ENCODE peak calls at places on chromosomes 2 and 18, in five cellular contexts. D is T1000, E is B cell, P is Right ventricle myocardium inferior, J is left ventricle myocardium inferior. G is an unnamed sample.

GRCh38 chr2:44087037-44087713 is 81.5 kb upstream of the PPM1B start:
- DNase-seq in D (peak; percentile 70), E (peak; percentile 82), P (peak; percentile 96), J (peak; percentile 84), G (peak; percentile 79)

GRCh38 chr18:1498216-1498615 is 593.5 kb downstream of the ADCYAP1 start:
- DNase-seq in D (no peak), E (no peak), P (no peak), J (no peak), G (no peak)

GRCh38 chr2:172307800-172308199 is 119.6 kb upstream of the ITGA6 start:
- DNase-seq in D (no peak), E (no peak), P (no peak), J (peak; percentile 36), G (no peak)

GRCh38 chr2:209663149-209663548 is 108.5 kb upstream of the UNC80 start:
- DNase-seq in D (peak; percentile 8), E (no peak), P (no peak), J (no peak), G (no peak)

GRCh38 chr2:73972846-73973245 is 11.9 kb upstream of the TET3 start:
- DNase-seq in D (no peak), E (no peak), P (no peak), J (no peak), G (no peak)

GRCh38 chr2:195498176-195498575 is 158.8 kb upstream of the SLC39A10 start:
- DNase-seq in D (no peak), E (peak; percentile 73), P (no peak), J (no peak), G (no peak)

GRCh38 chr18:45252474-45252873 is 362.8 kb upstream of the SLC14A2 start:
- DNase-seq in D (no peak), E (no peak), P (no peak), J (no peak), G (no peak)

GRCh38 chr2:109379507-109379906 is 234.3 kb downstream of the SEPTIN10 start:
- DNase-seq in D (no peak), E (peak; percentile 37), P (no peak), J (no peak), G (no peak)

GRCh38 chr2:236485519-236485918 is 84.1 kb upstream of the ACKR3 start:
- DNase-seq in D (no peak), E (no peak), P (no peak), J (no peak), G (no peak)

GRCh38 chr2:98027535-98027934 is 31.8 kb upstream of the TMEM131 start:
- DNase-seq in D (no peak), E (peak; percentile 62), P (no peak), J (no peak), G (no peak)

GRCh38 chr18:35241523-35241804 is 630 bp downstream of the ZNF397 start:
- DNase-seq in D (no peak), E (no peak), P (no peak), J (no peak), G (no peak)

GRCh38 chr2:143878131-143878530 is 641.8 kb downstream of the ZEB2 start:
- DNase-seq in D (no peak), E (no peak), P (no peak), J (no peak), G (no peak)

GRCh38 chr2:100124746-100125145 is 17.6 kb downstream of the AFF3 start:
- DNase-seq in D (no peak), E (no peak), P (no peak), J (no peak), G (no peak)

GRCh38 chr2:230891108-230891507 is 26.4 kb downstream of the ITM2C start:
- DNase-seq in D (no peak), E (no peak), P (no peak), J (no peak), G (no peak)

GRCh38 chr2:174744111-174744510 is 20.2 kb downstream of the CHRNA1 start:
- DNase-seq in D (no peak), E (peak; percentile 26), P (no peak), J (no peak), G (no peak)